ENCODE peak calls at places on chromosomes 12 and 14, in six cellular contexts. A, T, R, U, C and Z are unnamed samples.

GRCh38 chr14:59406454-59407245 is 58.5 kb downstream of the GPR135 start:
- DNase-seq in U (no peak), C (peak), A (no peak), T (no peak), R (no peak), Z (peak)

GRCh38 chr12:131095826-131096680 is 142.3 kb downstream of the ADGRD1 start:
- DNase-seq in A (peak), C (no peak), U (no peak), R (no peak), T (no peak), Z (no peak)

GRCh38 chr12:70487440-70487839 is 121.3 kb downstream of the KCNMB4 start:
- DNase-seq in U (no peak), C (peak), A (no peak), T (no peak), R (no peak), Z (no peak)

GRCh38 chr12:70403827-70404226 is 37.7 kb downstream of the KCNMB4 start:
- DNase-seq in R (no peak), T (no peak), U (no peak), A (no peak), C (no peak), Z (no peak)

GRCh38 chr12:120199595-120200306 is 1.2 kb downstream of the RPLP0 start:
- DNase-seq in A (peak), T (peak), R (no peak), U (peak), C (peak), Z (peak)

GRCh38 chr12:96044017-96044985 is 8.9 kb upstream of the LTA4H start:
- DNase-seq in U (no peak), T (no peak), A (no peak), C (peak), R (no peak), Z (no peak)

GRCh38 chr12:51217968-51218606 is at the start of gene POU6F1:
- DNase-seq in U (peak), A (peak), C (peak), R (peak), T (peak), Z (peak)

GRCh38 chr14:103453791-103454190 is 68.6 kb downstream of the MARK3 start:
- DNase-seq in U (no peak), T (no peak), C (no peak), R (no peak), A (no peak), Z (no peak)

GRCh38 chr14:29894030-29894429 is 33.6 kb downstream of the PRKD1 start:
- DNase-seq in A (no peak), C (no peak), T (no peak), U (no peak), R (no peak), Z (no peak)

GRCh38 chr14:91354221-91354916 is 63.3 kb downstream of the CCDC88C start:
- DNase-seq in C (peak), U (peak), R (no peak), A (no peak), T (no peak), Z (peak)

GRCh38 chr12:71178162-71178561 is 20.4 kb upstream of the TSPAN8 start:
- DNase-seq in A (no peak), T (no peak), U (no peak), C (no peak), R (no peak), Z (no peak)

GRCh38 chr14:101595349-101595748 is 34.1 kb downstream of the DIO3 start:
- DNase-seq in R (no peak), U (no peak), A (no peak), C (no peak), T (no peak), Z (no peak)

GRCh38 chr12:97716356-97716755 is 253.8 kb downstream of the RMST start:
- DNase-seq in U (no peak), T (no peak), C (no peak), A (no peak), R (no peak), Z (no peak)

GRCh38 chr12:121189887-121190155 is 20.1 kb upstream of the P2RX4 start:
- DNase-seq in T (no peak), A (no peak), U (no peak), R (no peak), C (no peak), Z (no peak)

GRCh38 chr12:94730846-94731245 is 80.5 kb upstream of the TMCC3 start:
- DNase-seq in A (no peak), U (no peak), R (no peak), T (no peak), C (no peak), Z (no peak)

GRCh38 chr12:89936631-89937030 is 228.0 kb upstream of the ATP2B1 start:
- DNase-seq in T (no peak), C (no peak), R (no peak), A (no peak), U (no peak), Z (no peak)

GRCh38 chr14:34453226-34453625 is 8.8 kb downstream of the SPTSSA start:
- DNase-seq in T (no peak), U (no peak), A (no peak), C (no peak), R (no peak), Z (no peak)

GRCh38 chr12:49864817-49865090 is 21.8 kb upstream of the BCDIN3D start:
- DNase-seq in U (no peak), C (no peak), R (no peak), T (no peak), A (no peak), Z (no peak)

GRCh38 chr12:11765421-11765816 is 115.9 kb downstream of the ETV6 start:
- DNase-seq in A (no peak), T (no peak), R (no peak), C (peak), U (peak), Z (no peak)

GRCh38 chr14:30903285-30904124 is 29.1 kb downstream of the COCH start:
- DNase-seq in C (no peak), T (no peak), R (no peak), A (no peak), U (no peak), Z (no peak)

GRCh38 chr12:99979471-99979870 is 5.3 kb downstream of the ANKS1B start:
- DNase-seq in C (no peak), T (no peak), R (no peak), U (no peak), A (no peak), Z (no peak)

GRCh38 chr12:124759841-124760508 is 103.7 kb downstream of the SCARB1 start:
- DNase-seq in A (no peak), T (no peak), R (no peak), C (peak), U (no peak), Z (no peak)

GRCh38 chr14:94217116-94217515 is 43.0 kb downstream of the PPP4R4 start:
- DNase-seq in C (no peak), U (no peak), A (no peak), T (no peak), R (no peak), Z (no peak)

GRCh38 chr12:120228041-120228290 is 27.1 kb upstream of the RPLP0 start:
- DNase-seq in T (no peak), A (no peak), U (no peak), R (no peak), C (no peak), Z (no peak)

GRCh38 chr14:93302688-93303581 is 29.9 kb downstream of the BTBD7 start:
- DNase-seq in T (no peak), R (no peak), U (no peak), A (no peak), C (no peak), Z (no peak)

GRCh38 chr14:61556455-61556854 is 138.9 kb upstream of the HIF1A start:
- DNase-seq in C (no peak), U (no peak), T (no peak), A (no peak), R (no peak), Z (no peak)

GRCh38 chr12:29234965-29235364 is 85.9 kb downstream of the FAR2 start:
- DNase-seq in R (no peak), A (no peak), U (no peak), T (no peak), C (peak), Z (no peak)

GRCh38 chr12:6828671-6829531 is 694 bp downstream of the P3H3 start:
- DNase-seq in T (peak), C (peak), A (peak), U (peak), R (peak), Z (no peak)

GRCh38 chr12:132812631-132813305 is 15.9 kb downstream of the GOLGA3 start:
- DNase-seq in R (no peak), A (no peak), T (no peak), C (peak), U (peak), Z (peak)